ENCODE peak calls at places on chromosome 10, in five cellular contexts. One of them, this sample, is unnamed.

GRCh38 chr10:47055386-47056382 is 144.5 kb downstream of the PTPN20 start:
- DNase-seq in lung: no peak
- DNase-seq in WTC11: no peak
- DNase-seq in tibial nerve: no peak
- DNase-seq in Panc1: no peak
- DNase-seq in this sample: no peak

GRCh38 chr10:77925795-77926565 is 575 bp downstream of the DLG5 start:
- DNase-seq in lung: peak; percentile 56
- DNase-seq in WTC11: peak; percentile 67
- DNase-seq in tibial nerve: peak; percentile 8
- DNase-seq in Panc1: no peak
- DNase-seq in this sample: no peak

GRCh38 chr10:114306116-114306973 is 67.3 kb downstream of the VWA2 start:
- DNase-seq in lung: no peak
- DNase-seq in WTC11: no peak
- DNase-seq in tibial nerve: no peak
- DNase-seq in Panc1: peak; percentile 68
- DNase-seq in this sample: no peak

GRCh38 chr10:102796407-102797176 is 40.6 kb downstream of the CYP17A1 start:
- DNase-seq in lung: peak; percentile 70
- DNase-seq in WTC11: no peak
- DNase-seq in tibial nerve: peak; percentile 85
- DNase-seq in Panc1: no peak
- DNase-seq in this sample: no peak

GRCh38 chr10:71985542-71986250 is 21.5 kb downstream of the CHST3 start:
- DNase-seq in lung: no peak
- DNase-seq in WTC11: no peak
- DNase-seq in tibial nerve: peak; percentile 70
- DNase-seq in Panc1: no peak
- DNase-seq in this sample: no peak

GRCh38 chr10:71531485-71532446 is 135.0 kb downstream of the CDH23 start:
- DNase-seq in lung: no peak
- DNase-seq in WTC11: no peak
- DNase-seq in tibial nerve: no peak
- DNase-seq in Panc1: no peak
- DNase-seq in this sample: peak; percentile 66

GRCh38 chr10:5935628-5936027 is 41.7 kb downstream of the IL15RA start:
- DNase-seq in lung: no peak
- DNase-seq in WTC11: no peak
- DNase-seq in tibial nerve: no peak
- DNase-seq in Panc1: no peak
- DNase-seq in this sample: no peak

GRCh38 chr10:133159950-133160812 is at the start of gene KNDC1:
- DNase-seq in lung: no peak
- DNase-seq in WTC11: peak; percentile 51
- DNase-seq in tibial nerve: no peak
- DNase-seq in Panc1: no peak
- DNase-seq in this sample: no peak

GRCh38 chr10:24904830-24905229 is 47.6 kb downstream of the PRTFDC1 start:
- DNase-seq in lung: no peak
- DNase-seq in WTC11: no peak
- DNase-seq in tibial nerve: no peak
- DNase-seq in Panc1: no peak
- DNase-seq in this sample: no peak

GRCh38 chr10:110777017-110777416 is 94.7 kb upstream of the PDCD4 start:
- DNase-seq in lung: no peak
- DNase-seq in WTC11: no peak
- DNase-seq in tibial nerve: no peak
- DNase-seq in Panc1: no peak
- DNase-seq in this sample: no peak

GRCh38 chr10:102040305-102040704 is 15.7 kb downstream of the ARMH3 start:
- DNase-seq in lung: no peak
- DNase-seq in WTC11: no peak
- DNase-seq in tibial nerve: no peak
- DNase-seq in Panc1: no peak
- DNase-seq in this sample: no peak

GRCh38 chr10:119542990-119543813 is 683 bp upstream of the RGS10 start:
- DNase-seq in lung: no peak
- DNase-seq in WTC11: peak; percentile 67
- DNase-seq in tibial nerve: peak; percentile 50
- DNase-seq in Panc1: peak; percentile 28
- DNase-seq in this sample: no peak

GRCh38 chr10:6737080-6737641 is 157.1 kb upstream of the PRKCQ start:
- DNase-seq in lung: no peak
- DNase-seq in WTC11: peak; percentile 24
- DNase-seq in tibial nerve: no peak
- DNase-seq in Panc1: no peak
- DNase-seq in this sample: no peak

GRCh38 chr10:89837173-89838001 is 136.0 kb downstream of the KIF20B start:
- DNase-seq in lung: peak; percentile 34
- DNase-seq in WTC11: peak; percentile 55
- DNase-seq in tibial nerve: no peak
- DNase-seq in Panc1: no peak
- DNase-seq in this sample: no peak

GRCh38 chr10:86168256-86168655 is 198.3 kb downstream of the GRID1 start:
- DNase-seq in lung: no peak
- DNase-seq in WTC11: no peak
- DNase-seq in tibial nerve: no peak
- DNase-seq in Panc1: no peak
- DNase-seq in this sample: no peak

GRCh38 chr10:124921261-124921660 is 20.7 kb upstream of the ZRANB1 start:
- DNase-seq in lung: no peak
- DNase-seq in WTC11: no peak
- DNase-seq in tibial nerve: no peak
- DNase-seq in Panc1: no peak
- DNase-seq in this sample: no peak

GRCh38 chr10:72332423-72333110 is 22.2 kb downstream of the DNAJB12 start:
- DNase-seq in lung: no peak
- DNase-seq in WTC11: no peak
- DNase-seq in tibial nerve: no peak
- DNase-seq in Panc1: no peak
- DNase-seq in this sample: no peak

DNA sequence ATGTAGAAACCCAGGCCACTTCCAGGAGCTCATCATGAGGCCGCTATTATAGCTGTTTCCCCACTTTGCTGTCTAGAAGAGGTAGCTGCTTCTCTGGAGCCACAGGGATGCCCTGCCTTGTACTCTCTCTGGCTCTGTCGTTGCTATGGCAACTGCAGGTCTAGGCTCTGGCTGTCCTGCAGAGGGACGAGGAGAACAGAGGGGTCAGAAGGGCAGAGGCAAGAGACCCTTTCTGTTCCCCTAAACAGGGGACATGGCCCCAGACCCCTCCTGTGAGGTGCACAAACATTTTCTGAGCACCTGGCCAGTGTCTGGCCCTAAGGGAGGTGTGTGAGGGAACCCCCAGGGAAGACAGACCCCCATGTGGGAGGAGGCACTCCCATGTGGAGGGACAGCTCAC is 31.4 kb downstream of the ITPRIP start:
- DNase-seq in lung: no peak
- DNase-seq in WTC11: no peak
- DNase-seq in tibial nerve: no peak
- DNase-seq in Panc1: no peak
- DNase-seq in this sample: no peak
- TF ChIP-seq CTCF in lung: no peak
- TF ChIP-seq CTCF in WTC11: no peak
- TF ChIP-seq CTCF in tibial nerve: no peak
- TF ChIP-seq CTCF in Panc1: no peak
- TF ChIP-seq CTCF in this sample: no peak

DNA sequence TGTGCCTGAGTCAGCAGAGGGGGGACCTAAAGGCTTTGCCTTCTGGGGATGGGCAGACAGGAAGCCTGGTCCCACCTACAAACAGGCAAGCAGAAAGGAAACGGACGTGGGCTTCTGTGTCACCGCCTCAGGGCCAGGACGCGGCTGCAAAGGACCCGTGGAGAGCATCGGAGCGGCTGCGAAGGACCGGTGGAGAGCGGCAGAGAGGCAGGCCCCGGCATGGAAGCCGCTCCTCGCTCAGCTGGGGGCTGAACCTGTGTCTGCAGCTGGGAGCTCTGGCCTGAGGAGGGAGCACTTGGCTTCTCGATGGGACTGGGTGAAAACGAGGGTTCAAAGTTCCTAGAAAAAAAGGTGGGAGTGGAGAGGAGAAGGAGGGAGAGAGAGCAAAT is 125.4 kb upstream of the PPP2R2D start:
- DNase-seq in lung: no peak
- DNase-seq in WTC11: no peak
- DNase-seq in tibial nerve: no peak
- DNase-seq in Panc1: no peak
- DNase-seq in this sample: no peak
- TF ChIP-seq CTCF in lung: no peak
- TF ChIP-seq CTCF in WTC11: no peak
- TF ChIP-seq CTCF in tibial nerve: no peak
- TF ChIP-seq CTCF in Panc1: no peak
- TF ChIP-seq CTCF in this sample: no peak

DNA sequence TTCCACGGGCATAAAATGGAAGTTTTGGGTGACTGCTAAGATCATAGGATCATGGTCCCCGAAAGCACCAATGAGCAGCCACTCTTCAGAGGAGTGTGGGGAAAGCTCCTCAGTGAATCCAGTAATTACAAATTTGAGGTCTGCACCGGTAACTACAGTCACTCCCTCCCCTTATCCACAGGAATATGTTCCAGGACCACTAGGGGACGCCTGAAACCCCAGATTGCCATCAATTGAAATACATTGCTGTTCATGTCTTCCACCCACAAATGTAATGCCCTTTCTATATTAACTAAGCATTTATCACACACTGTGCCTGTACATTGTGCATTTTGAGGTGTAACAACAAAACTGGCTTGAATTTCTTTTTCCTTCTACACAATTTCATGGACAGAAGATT is 447.9 kb upstream of the PFKP start:
- DNase-seq in lung: no peak
- DNase-seq in WTC11: peak; percentile 41
- DNase-seq in tibial nerve: no peak
- DNase-seq in Panc1: peak; percentile 5
- DNase-seq in this sample: no peak
- TF ChIP-seq CTCF in lung: no peak
- TF ChIP-seq CTCF in WTC11: no peak
- TF ChIP-seq CTCF in tibial nerve: no peak
- TF ChIP-seq CTCF in Panc1: peak; percentile 75
- TF ChIP-seq CTCF in this sample: peak; percentile 54

DNA sequence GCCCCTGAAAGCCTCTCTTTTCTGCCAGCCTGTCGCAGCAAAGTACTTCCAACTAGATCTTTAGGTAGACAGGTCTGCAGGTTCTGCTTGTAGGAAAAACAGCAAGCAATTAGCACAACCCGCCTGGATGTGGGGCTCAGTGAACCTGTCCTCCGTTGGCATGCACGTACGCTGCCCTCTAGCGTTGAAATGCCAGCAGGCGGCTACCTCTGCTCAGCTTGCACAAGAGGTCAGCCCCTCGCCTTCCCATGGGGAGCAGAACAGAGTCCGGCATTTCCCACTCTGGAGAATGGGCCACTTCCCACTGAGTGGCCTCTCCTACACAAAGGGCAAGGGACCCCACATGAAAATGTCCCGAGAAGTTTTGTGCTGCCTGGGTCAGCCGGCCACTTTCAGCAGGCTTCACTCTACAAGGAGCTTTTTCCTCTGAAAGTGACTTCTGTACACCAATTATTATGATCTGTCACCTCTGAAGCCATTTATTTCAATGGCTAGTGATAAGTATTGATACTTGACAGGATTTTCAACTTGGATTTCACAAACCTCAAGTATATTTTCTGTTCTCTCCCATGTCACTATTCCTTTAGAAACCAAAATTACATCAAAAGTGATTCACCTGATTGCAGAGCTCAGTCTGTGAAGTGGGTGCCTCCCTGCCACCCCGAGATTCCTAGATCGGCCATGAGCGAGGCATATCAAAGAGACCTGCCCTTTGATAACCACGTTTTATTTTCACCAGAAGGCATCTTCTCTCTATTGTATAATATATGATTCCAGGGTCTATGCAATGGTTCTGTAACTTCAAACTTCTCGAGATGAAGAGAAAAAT is 56.7 kb downstream of the JCAD start:
- DNase-seq in lung: peak; percentile 79
- DNase-seq in WTC11: peak; percentile 91
- DNase-seq in tibial nerve: peak; percentile 75
- DNase-seq in Panc1: peak; percentile 58
- DNase-seq in this sample: peak; percentile 58
- TF ChIP-seq CTCF in lung: peak; percentile 53
- TF ChIP-seq CTCF in WTC11: peak; percentile 58
- TF ChIP-seq CTCF in tibial nerve: peak; percentile 57
- TF ChIP-seq CTCF in Panc1: peak; percentile 90
- TF ChIP-seq CTCF in this sample: peak; percentile 67

GRCh38 chr10:93916257-93917063 is 22.7 kb downstream of the SLC35G1 start:
- DNase-seq in lung: no peak
- DNase-seq in WTC11: no peak
- DNase-seq in tibial nerve: no peak
- DNase-seq in Panc1: no peak
- DNase-seq in this sample: no peak

GRCh38 chr10:93917064-93917391 is 23.2 kb downstream of the SLC35G1 start:
- DNase-seq in lung: no peak
- DNase-seq in WTC11: peak; percentile 19
- DNase-seq in tibial nerve: no peak
- DNase-seq in Panc1: no peak
- DNase-seq in this sample: no peak

GRCh38 chr10:93917814-93918213 is 24.0 kb downstream of the SLC35G1 start:
- DNase-seq in lung: no peak
- DNase-seq in WTC11: no peak
- DNase-seq in tibial nerve: no peak
- DNase-seq in Panc1: no peak
- DNase-seq in this sample: no peak

GRCh38 chr10:93926613-93927012 is 32.8 kb downstream of the SLC35G1 start:
- DNase-seq in lung: no peak
- DNase-seq in WTC11: no peak
- DNase-seq in tibial nerve: no peak
- DNase-seq in Panc1: no peak
- DNase-seq in this sample: no peak

DNA sequence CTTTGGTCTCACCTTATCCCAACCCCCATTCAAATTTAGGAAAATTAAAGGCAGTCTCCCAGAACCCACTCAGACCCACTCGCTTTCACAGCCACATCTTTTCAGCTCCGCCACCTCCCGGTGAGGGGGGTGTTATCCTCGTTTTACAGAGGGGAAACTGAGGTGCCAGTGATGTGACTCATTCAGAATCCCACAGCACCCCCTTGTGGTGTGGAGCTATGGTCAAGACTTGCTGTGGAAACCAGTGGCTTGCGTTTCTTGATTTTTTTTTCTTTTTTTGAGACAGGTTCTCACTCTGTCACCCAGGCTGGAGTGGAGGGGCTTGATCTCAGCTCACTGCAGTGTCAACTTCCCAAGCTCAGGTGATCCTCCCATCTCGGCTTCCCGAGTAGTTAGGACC is 27.6 kb downstream of the SLC35G1 start:
- DNase-seq in lung: no peak
- DNase-seq in WTC11: peak; percentile 63
- DNase-seq in tibial nerve: peak; percentile 16
- DNase-seq in Panc1: no peak
- DNase-seq in this sample: no peak
- TF ChIP-seq CTCF in lung: no peak
- TF ChIP-seq CTCF in WTC11: no peak
- TF ChIP-seq CTCF in tibial nerve: no peak
- TF ChIP-seq CTCF in Panc1: peak; percentile 80
- TF ChIP-seq CTCF in this sample: peak; percentile 37

DNA sequence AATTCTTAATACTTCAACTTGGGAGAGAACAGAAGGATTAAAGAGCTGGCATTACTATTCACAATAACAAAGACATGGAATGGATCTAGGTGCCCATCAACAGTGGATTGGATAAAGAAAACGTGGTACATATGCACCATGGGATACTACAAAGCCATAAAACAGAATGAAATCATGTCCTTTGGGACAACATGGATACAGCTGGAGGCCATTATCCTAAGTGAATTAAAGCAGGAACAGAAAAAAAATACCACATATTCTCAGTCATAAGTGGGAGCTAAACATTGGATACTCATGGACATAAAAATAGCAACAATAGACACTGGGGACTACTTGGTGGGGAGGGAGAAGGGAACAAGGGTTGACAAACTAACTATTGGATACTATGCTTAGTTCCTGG is 133.2 kb upstream of the ITGB1 start:
- DNase-seq in lung: no peak
- DNase-seq in WTC11: no peak
- DNase-seq in tibial nerve: no peak
- DNase-seq in Panc1: no peak
- DNase-seq in this sample: no peak
- TF ChIP-seq CTCF in lung: no peak
- TF ChIP-seq CTCF in WTC11: no peak
- TF ChIP-seq CTCF in tibial nerve: no peak
- TF ChIP-seq CTCF in Panc1: no peak
- TF ChIP-seq CTCF in this sample: no peak

This sample was measured in D721Med.